ENCODE peak calls at places on chromosomes 4 and X, in six cellular contexts. S, K, I, B, E and A are unnamed samples.

GRCh38 chrX:8044861-8045434 is 117.7 kb upstream of the PNPLA4 start:
- ATAC-seq in E (no peak), S (no peak), I (no peak), K (no peak), B (no peak), A (no peak)

GRCh38 chr4:48021086-48021485 is 4.5 kb downstream of the NIPAL1 start:
- ATAC-seq in B (no peak), S (no peak), K (no peak), E (no peak), I (no peak), A (no peak)

GRCh38 chrX:154058207-154058997 is 38.7 kb upstream of the IRAK1 start:
- ATAC-seq in B (no peak), K (no peak), E (no peak), I (no peak), S (no peak), A (no peak)

GRCh38 chrX:32780109-32780508 is 431.2 kb downstream of the DMD start:
- ATAC-seq in K (no peak), B (no peak), I (no peak), E (no peak), S (no peak), A (no peak)

GRCh38 chrX:150502979-150503897 is 65.2 kb upstream of the MTM1 start:
- ATAC-seq in I (peak), S (peak), K (no peak), B (no peak), E (no peak), A (no peak)

GRCh38 chr4:107034091-107034698 is 1.9 kb downstream of the DKK2 start:
- ATAC-seq in E (no peak), K (no peak), S (no peak), B (no peak), I (peak), A (peak)

GRCh38 chr4:132003593-132003992 is 1145.5 kb upstream of the PCDH10 start:
- ATAC-seq in K (no peak), I (no peak), E (no peak), B (no peak), S (no peak), A (no peak)

GRCh38 chr4:169619518-169619957 is 840 bp upstream of the CLCN3 start:
- ATAC-seq in S (peak), B (peak), I (peak), K (peak), E (peak), A (no peak)

GRCh38 chr4:137531121-137531520 is 1.2 kb downstream of the PCDH18 start:
- ATAC-seq in I (peak), E (peak), S (no peak), K (no peak), B (no peak), A (no peak)

GRCh38 chr4:151882072-151882803 is 121.4 kb upstream of the GATB start:
- ATAC-seq in B (no peak), E (no peak), S (no peak), I (no peak), K (no peak), A (no peak)

GRCh38 chr4:88341227-88342192 is 37.1 kb upstream of the HERC6 start:
- ATAC-seq in E (peak), B (no peak), K (no peak), S (peak), I (peak), A (peak)
- H3K4me3 ChIP-seq in E (no peak), B (no peak), K (no peak), S (no peak), I (no peak), A (no peak)

DNA sequence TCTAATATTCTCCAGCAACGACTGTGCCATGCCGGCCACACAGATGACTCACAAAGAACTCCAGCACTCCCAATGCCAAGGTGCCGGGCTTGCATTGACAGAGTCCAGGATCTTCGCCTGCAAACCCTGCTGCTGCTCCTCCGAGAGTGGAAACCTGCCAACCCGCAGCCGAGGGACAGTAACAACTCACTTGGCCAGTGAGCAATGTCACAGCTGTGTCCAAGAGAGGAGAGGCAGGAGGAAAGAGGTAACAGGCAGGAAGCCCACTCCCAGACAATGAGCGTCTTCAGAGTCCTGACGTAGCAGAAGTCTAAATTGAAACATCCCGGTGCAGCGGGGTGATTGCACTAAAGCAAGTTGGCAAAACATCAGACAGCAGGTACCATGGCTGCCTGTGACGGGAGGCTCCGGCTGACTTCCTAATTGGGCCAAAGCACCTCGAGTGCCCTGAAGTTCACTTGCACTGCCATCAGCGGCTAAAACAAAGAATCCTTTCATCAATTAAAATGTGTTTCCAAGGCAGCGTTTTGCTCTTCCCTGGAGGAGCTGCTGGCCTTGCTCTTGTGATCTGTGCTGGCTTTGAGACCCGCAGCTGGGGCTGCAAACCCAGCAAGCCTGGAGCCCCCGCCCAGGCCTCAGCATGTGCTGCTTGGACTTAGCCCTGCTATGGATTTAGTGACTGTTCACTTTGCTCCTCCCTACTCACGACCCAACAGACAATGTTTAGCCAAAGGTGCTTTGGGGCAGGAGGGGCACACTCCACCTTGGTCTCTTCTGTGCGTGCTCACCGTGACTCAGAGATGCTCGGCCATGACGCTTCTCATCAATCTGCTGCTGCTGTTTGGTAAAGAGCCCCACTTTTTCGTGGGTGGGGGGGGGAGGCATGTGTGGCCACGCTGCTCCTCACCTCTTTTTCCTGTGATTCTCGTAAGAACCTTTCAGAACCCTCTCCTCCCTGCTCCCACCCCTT is 36.5 kb downstream of the DCTD start:
- ATAC-seq in I (no peak), K (no peak), S (no peak), E (peak), B (peak), A (no peak)
- H3K4me3 ChIP-seq in I (no peak), K (no peak), S (no peak), E (no peak), B (no peak), A (peak)

GRCh38 chr4:8204576-8205227 is 5.6 kb downstream of the SH3TC1 start:
- ATAC-seq in B (no peak), S (no peak), I (no peak), K (no peak), E (no peak), A (no peak)
- H3K4me3 ChIP-seq in B (no peak), S (no peak), I (no peak), K (no peak), E (no peak), A (no peak)

DNA sequence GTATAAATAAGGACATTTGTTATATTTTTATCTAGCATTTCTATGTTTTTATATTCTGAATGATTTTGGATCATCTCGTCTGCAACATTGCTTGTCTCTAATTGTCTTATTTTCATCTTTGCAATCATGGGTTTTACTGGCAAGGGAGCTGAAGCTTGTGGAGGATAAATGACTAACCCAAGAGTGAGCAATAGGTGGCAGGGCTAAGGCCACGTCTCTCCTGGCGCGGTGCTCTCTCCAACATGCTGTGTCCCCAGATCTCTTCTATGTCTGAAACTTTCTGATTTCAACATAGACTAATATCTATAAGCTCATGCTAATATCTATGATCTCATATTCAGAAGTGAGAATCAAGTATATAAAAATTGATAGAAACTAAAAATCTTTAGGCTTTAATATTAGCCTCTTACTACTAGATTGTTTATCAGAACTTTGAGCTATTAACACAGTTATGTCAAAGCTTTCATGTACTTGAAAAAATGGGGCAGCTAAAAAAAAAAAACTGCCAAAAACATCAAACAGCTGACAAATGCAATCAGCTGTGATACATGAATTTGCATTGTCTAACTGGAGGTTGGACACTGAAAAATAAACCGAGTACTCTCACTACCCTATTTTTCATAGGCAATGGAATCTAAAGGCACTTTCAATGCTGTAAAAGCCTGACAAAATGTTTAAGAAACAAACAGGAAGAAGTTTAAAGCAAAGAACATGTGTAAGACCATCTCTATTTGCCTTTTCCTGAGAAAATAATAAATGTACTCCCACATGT is 169.2 kb downstream of the TMA16 start:
- ATAC-seq in I (no peak), B (no peak), K (no peak), S (peak), E (no peak), A (no peak)
- H3K4me3 ChIP-seq in I (no peak), B (no peak), K (no peak), S (no peak), E (no peak), A (no peak)

GRCh38 chrX:132025085-132025484 is 2.0 kb downstream of the STK26 start:
- ATAC-seq in S (no peak), K (no peak), I (no peak), E (no peak), B (no peak), A (no peak)
- H3K4me3 ChIP-seq in S (no peak), K (peak), I (no peak), E (peak), B (no peak), A (no peak)